ENCODE peak calls at places on chromosomes 6 and 20, in five cellular contexts. X, Q, K, W and T are unnamed samples. For H3K9me2, the result is how much of the 10 kb centered on the place peaks cover.

GRCh38 chr20:58716476-58717277 is 24.1 kb downstream of the NPEPL1 start:
- DNase-seq in X (no peak), W (no peak), Q (no peak), K (no peak), T (no peak)

GRCh38 chr6:8990075-8990474 is 554.7 kb upstream of the SLC35B3 start:
- DNase-seq in X (peak), W (no peak), K (no peak), Q (no peak), T (no peak)

GRCh38 chr6:136864676-136865075 is 42.3 kb downstream of the PEX7 start:
- DNase-seq in X (no peak), Q (no peak), K (no peak), W (no peak), T (no peak)

GRCh38 chr20:40931348-40932044 is 97.1 kb upstream of the TOP1 start:
- DNase-seq in Q (no peak), W (no peak), X (no peak), K (no peak), T (no peak)

GRCh38 chr6:134938896-134939295 is 11.0 kb downstream of the ALDH8A1 start:
- DNase-seq in Q (no peak), K (no peak), X (no peak), W (no peak), T (no peak)

GRCh38 chr20:63321148-63321831 is 28.3 kb downstream of the COL20A1 start:
- DNase-seq in W (no peak), Q (no peak), K (no peak), X (peak), T (peak)

GRCh38 chr6:11535801-11536230 is 1.7 kb upstream of the TMEM170B start:
- DNase-seq in Q (peak), X (peak), W (no peak), K (no peak), T (peak)

GRCh38 chr20:10761786-10762185 is 88.0 kb upstream of the JAG1 start:
- DNase-seq in K (no peak), W (no peak), X (peak), Q (no peak), T (no peak)

GRCh38 chr6:40511884-40512283 is 75.3 kb downstream of the LRFN2 start:
- DNase-seq in X (no peak), K (no peak), Q (no peak), W (no peak), T (no peak)

GRCh38 chr20:41249371-41249770 is 68.2 kb downstream of the ZHX3 start:
- DNase-seq in K (no peak), W (no peak), Q (no peak), X (peak), T (peak)

GRCh38 chr6:159608961-159609673 is 83.9 kb downstream of the SOD2 start:
- DNase-seq in Q (peak), W (peak), X (peak), K (peak), T (peak)

GRCh38 chr6:34795836-34796425 is 4.0 kb downstream of the BLTP3A start:
- DNase-seq in W (no peak), Q (no peak), X (peak), K (no peak), T (peak)

GRCh38 chr6:100460650-100461204 is 4.0 kb downstream of the SIM1 start:
- DNase-seq in Q (no peak), K (peak), X (no peak), W (no peak), T (peak)

GRCh38 chr6:150894935-150895686 is 29.6 kb downstream of the MTHFD1L start:
- DNase-seq in X (peak), K (no peak), Q (peak), W (no peak), T (peak)

GRCh38 chr6:44569931-44570385 is 182.5 kb downstream of the CDC5L start:
- DNase-seq in X (no peak), K (no peak), W (no peak), Q (no peak), T (peak)

GRCh38 chr6:35665573-35665972 is 23.1 kb downstream of the FKBP5 start:
- DNase-seq in W (no peak), Q (peak), X (no peak), K (peak), T (no peak)

GRCh38 chr20:46568570-46569129 is 18.2 kb upstream of the OCSTAMP start:
- DNase-seq in W (no peak), Q (no peak), X (peak), K (no peak), T (peak)

GRCh38 chr20:14612389-14612788 is 275.0 kb upstream of the FLRT3 start:
- DNase-seq in W (no peak), K (no peak), X (no peak), Q (no peak), T (peak)

GRCh38 chr6:2767327-2767985 is 2.3 kb downstream of the WRNIP1 start:
- DNase-seq in Q (no peak), X (no peak), W (no peak), K (no peak), T (peak)

GRCh38 chr6:166554316-166554715 is 32.2 kb downstream of the RAMACL start:
- DNase-seq in Q (no peak), K (no peak), X (no peak), W (no peak), T (no peak)

GRCh38 chr20:57996465-57996864 is 232.0 kb downstream of the ANKRD60 start:
- DNase-seq in W (no peak), X (peak), K (no peak), Q (no peak), T (peak)

GRCh38 chr6:169934699-169935347 is 183.4 kb downstream of the ERMARD start:
- DNase-seq in W (no peak), K (no peak), Q (no peak), X (no peak), T (no peak)

GRCh38 chr6:157760589-157761330 is 62.3 kb upstream of the SNX9 start:
- DNase-seq in K (no peak), X (peak), W (no peak), Q (no peak), T (peak)

GRCh38 chr6:113364781-113365545 is 492.2 kb upstream of the MARCKS start:
- DNase-seq in K (no peak), Q (no peak), X (peak), W (no peak), T (peak)

GRCh38 chr6:149060300-149060984 is 257.1 kb upstream of the TAB2 start:
- DNase-seq in Q (no peak), K (no peak), W (no peak), X (no peak), T (no peak)

GRCh38 chr6:47710295-47710694 is 11.9 kb downstream of the ADGRF4 start:
- DNase-seq in Q (no peak), W (no peak), X (no peak), K (no peak), T (no peak)

GRCh38 chr6:117110737-117111136 is 154.6 kb upstream of the VGLL2 start:
- DNase-seq in X (no peak), K (no peak), W (no peak), Q (no peak), T (no peak)

GRCh38 chr20:56773731-56774130 is 144.6 kb downstream of the TFAP2C start:
- DNase-seq in X (no peak), Q (no peak), K (no peak), W (no peak), T (no peak)

GRCh38 chr20:53856675-53857295 is 213.6 kb downstream of the BCAS1 start:
- DNase-seq in K (no peak), W (no peak), X (no peak), Q (no peak), T (no peak)

GRCh38 chr20:31712564-31713311 is 9.9 kb downstream of the BCL2L1 start:
- DNase-seq in X (peak), K (no peak), W (peak), Q (no peak), T (peak)
- H3K9ac ChIP-seq in X (peak), K (no peak), W (peak), Q (peak), T (peak)

GRCh38 chr20:18156045-18156444 is 18.4 kb downstream of the KAT14 start:
- DNase-seq in Q (peak), W (no peak), X (no peak), K (no peak), T (no peak)
- H3K4me2 ChIP-seq in Q (peak), W (no peak), X (no peak), K (no peak), T (no peak)

DNA sequence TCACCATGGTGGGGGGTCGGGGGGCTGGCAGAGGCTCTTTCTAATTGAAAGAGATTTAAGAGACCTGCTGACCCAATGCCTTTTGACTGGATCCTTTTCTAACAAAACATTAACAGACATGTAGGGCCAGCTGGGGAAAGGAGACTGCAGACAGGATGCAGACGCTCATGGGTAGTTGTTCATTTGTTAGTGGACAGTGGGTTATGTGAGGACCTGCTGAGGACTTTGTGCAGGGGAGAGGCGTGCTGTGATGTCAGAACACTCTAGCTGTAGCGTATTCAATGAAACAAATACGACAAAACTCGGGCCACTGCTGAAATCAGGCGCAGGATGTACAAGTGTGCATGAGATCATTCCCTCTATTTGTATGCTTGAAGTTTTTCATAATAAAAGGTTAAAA is 1.1 kb downstream of the IP6K3 start:
- DNase-seq in Q (no peak), W (no peak), X (no peak), K (no peak), T (peak)
- H3K9me2 ChIP-seq in Q (under half), W (under half), X (under half), K (under half), T (under half)

GRCh38 chr6:122995930-122996796 is at the start of gene CLVS2:
- DNase-seq in K (no peak), W (no peak), Q (no peak), X (no peak), T (peak)
- H3K9ac ChIP-seq in K (no peak), W (no peak), Q (no peak), X (no peak), T (no peak)